ENCODE peak calls at places on chromosome 18, in nine cellular contexts. G, S, O, H, K, U, V, X and L are unnamed samples.

GRCh38 chr18:23967321-23968089 is 47.0 kb upstream of the TTC39C start:
- DNase-seq in G (no peak), X (no peak), U (no peak), O (no peak), H (no peak), V (no peak), K (no peak), S (no peak), L (no peak)

GRCh38 chr18:986071-986470 is 81.4 kb downstream of the ADCYAP1 start:
- DNase-seq in O (no peak), K (no peak), X (no peak), G (no peak), S (no peak), V (no peak), H (no peak), U (no peak), L (no peak)

GRCh38 chr18:46369323-46369722 is 265.1 kb downstream of the HAUS1 start:
- DNase-seq in O (no peak), G (no peak), H (no peak), V (no peak), X (no peak), K (peak), U (no peak), S (no peak), L (no peak)

GRCh38 chr18:36127866-36128845 is 984 bp downstream of the SLC39A6 start:
- DNase-seq in X (no peak), K (peak), G (peak), O (no peak), V (peak), S (peak), U (peak), H (peak), L (no peak)

GRCh38 chr18:45830917-45831316 is 5.4 kb downstream of the SIGLEC15 start:
- DNase-seq in V (no peak), K (no peak), X (no peak), U (no peak), S (no peak), H (no peak), O (no peak), G (no peak), L (no peak)

GRCh38 chr18:66575263-66575662 is 28.6 kb downstream of the CDH19 start:
- DNase-seq in H (no peak), X (no peak), V (no peak), K (peak), G (no peak), O (no peak), U (no peak), S (no peak), L (no peak)

GRCh38 chr18:77106331-77106730 is 26.3 kb downstream of the MBP start:
- DNase-seq in U (no peak), O (no peak), S (no peak), V (no peak), H (no peak), G (no peak), K (no peak), X (no peak), L (no peak)

GRCh38 chr18:8657873-8658521 is 47.4 kb upstream of the MTCL1 start:
- DNase-seq in V (peak), G (peak), O (no peak), K (no peak), X (no peak), S (no peak), U (no peak), H (peak), L (no peak)

GRCh38 chr18:61651880-61652268 is 240.9 kb downstream of the RNF152 start:
- DNase-seq in X (no peak), S (no peak), U (no peak), O (peak), H (no peak), G (no peak), V (no peak), K (no peak), L (peak)

GRCh38 chr18:46481048-46481846 is 175.8 kb downstream of the LOXHD1 start:
- DNase-seq in H (peak), X (peak), U (no peak), S (peak), O (peak), V (peak), K (peak), G (peak), L (no peak)

GRCh38 chr18:11408555-11408954 is 200.8 kb upstream of the SLC35G4 start:
- DNase-seq in G (no peak), O (no peak), X (no peak), V (no peak), S (no peak), U (no peak), K (no peak), H (no peak), L (no peak)

GRCh38 chr18:63090334-63090733 is 229.2 kb downstream of the BCL2 start:
- DNase-seq in G (no peak), X (no peak), K (no peak), O (no peak), U (no peak), S (no peak), V (no peak), H (no peak), L (no peak)

GRCh38 chr18:3596324-3597158 is 146.6 kb downstream of the TGIF1 start:
- DNase-seq in V (peak), U (peak), X (peak), H (peak), G (no peak), O (peak), K (peak), S (peak), L (no peak)

GRCh38 chr18:38663682-38664081 is 1098.1 kb upstream of the CELF4 start:
- DNase-seq in X (no peak), V (no peak), S (no peak), O (no peak), K (no peak), U (no peak), G (no peak), H (no peak), L (no peak)

GRCh38 chr18:44887227-44887631 is 206.5 kb downstream of the SETBP1 start:
- DNase-seq in U (peak), S (peak), V (peak), X (no peak), K (peak), G (peak), H (peak), O (peak), L (no peak)

GRCh38 chr18:21194871-21195771 is 46.9 kb upstream of the GREB1L start:
- DNase-seq in O (no peak), X (no peak), V (peak), U (peak), G (peak), K (peak), H (peak), S (peak), L (no peak)

DNA sequence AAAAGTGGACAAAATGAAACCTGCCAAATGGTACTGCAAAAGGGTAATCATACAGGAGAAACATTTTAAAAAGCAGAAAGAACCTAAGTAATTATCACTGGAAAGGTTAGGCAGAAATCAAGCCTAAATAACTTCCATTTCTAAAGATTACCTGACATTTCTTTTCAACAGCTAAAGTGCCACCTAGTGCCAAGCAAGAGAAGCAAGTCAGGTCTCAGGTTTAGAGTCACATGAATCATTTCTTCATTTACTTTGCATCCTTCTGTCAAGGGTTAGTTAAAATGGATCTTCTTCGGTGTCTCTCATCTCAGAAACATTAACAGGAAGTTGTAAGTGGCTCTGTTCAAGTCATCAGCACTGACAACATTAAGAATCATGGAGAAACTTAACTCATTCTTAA is 90.3 kb downstream of the AKAIN1 start:
- DNase-seq in S (no peak), V (no peak), K (no peak), H (no peak), X (no peak), O (no peak), U (no peak), G (no peak), L (no peak)
- TF ChIP-seq CTCF in S (no peak), V (no peak), K (no peak), H (no peak), X (no peak), O (no peak), U (no peak), G (no peak), L (peak)

DNA sequence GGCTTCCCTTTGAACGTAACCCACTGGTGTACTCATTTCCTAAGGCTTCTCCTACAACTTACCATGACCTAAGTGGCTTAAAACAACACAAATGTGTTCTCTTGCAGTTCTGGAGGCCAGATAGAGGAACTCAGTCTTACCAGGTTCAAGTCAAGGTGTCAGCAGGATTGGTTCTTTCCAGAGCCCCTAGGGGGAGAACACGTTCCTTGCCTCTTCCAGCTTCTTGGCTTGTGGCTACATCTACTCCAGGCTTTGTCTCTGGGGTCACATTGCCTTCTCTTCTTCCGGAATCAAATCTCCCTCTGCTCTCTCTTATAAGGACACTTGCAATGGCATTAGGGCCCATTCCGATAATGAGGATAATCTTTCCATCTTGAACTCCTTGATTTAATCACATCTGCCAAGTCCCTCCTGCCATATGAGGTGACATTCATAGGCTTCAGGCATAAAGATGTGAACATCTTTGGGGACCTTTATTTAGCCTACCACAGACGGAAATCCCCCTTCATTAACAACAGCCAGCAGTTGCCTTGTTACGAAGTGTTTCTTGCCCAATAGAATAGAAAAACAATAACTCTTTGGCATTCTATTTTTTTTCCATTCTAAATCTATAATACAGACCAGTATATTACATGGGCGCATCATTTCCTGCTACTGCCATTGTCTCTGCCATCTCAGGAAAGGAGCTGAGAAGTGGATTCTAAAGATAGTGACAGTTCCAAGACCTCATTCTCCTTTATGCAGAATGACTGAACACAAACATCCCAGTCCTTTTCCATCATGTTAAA is 362.0 kb downstream of the ZNF521 start:
- DNase-seq in O (no peak), V (no peak), K (no peak), S (no peak), U (no peak), H (no peak), G (no peak), X (no peak), L (no peak)
- H3K4me3 ChIP-seq in O (no peak), V (no peak), K (no peak), S (no peak), U (no peak), H (no peak), G (no peak), X (no peak), L (no peak)

DNA sequence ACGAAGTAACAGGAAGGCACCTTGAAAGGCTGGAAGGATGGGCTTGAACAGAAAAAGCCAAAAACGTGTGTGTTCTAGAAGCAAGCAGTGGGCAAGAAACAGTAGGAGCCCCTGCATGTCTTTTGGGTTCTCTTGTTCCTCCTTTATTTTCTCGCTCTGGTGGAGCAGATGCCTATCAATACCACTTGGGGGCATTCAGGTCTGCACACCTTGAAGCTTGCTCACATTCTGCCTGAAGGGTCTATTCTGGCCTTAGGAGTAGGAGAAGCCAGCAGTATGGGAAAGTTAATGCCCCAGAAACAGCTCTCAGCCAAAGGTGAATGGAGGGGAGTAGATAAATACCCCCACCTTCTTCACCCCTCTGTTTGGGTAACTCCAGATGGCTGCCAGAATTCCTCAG is 204.5 kb downstream of the TXNL1 start:
- DNase-seq in S (no peak), U (no peak), V (no peak), O (no peak), H (no peak), X (no peak), G (no peak), K (no peak), L (no peak)
- TF ChIP-seq CTCF in S (no peak), U (no peak), V (no peak), O (no peak), H (no peak), X (no peak), G (no peak), K (no peak), L (no peak)

DNA sequence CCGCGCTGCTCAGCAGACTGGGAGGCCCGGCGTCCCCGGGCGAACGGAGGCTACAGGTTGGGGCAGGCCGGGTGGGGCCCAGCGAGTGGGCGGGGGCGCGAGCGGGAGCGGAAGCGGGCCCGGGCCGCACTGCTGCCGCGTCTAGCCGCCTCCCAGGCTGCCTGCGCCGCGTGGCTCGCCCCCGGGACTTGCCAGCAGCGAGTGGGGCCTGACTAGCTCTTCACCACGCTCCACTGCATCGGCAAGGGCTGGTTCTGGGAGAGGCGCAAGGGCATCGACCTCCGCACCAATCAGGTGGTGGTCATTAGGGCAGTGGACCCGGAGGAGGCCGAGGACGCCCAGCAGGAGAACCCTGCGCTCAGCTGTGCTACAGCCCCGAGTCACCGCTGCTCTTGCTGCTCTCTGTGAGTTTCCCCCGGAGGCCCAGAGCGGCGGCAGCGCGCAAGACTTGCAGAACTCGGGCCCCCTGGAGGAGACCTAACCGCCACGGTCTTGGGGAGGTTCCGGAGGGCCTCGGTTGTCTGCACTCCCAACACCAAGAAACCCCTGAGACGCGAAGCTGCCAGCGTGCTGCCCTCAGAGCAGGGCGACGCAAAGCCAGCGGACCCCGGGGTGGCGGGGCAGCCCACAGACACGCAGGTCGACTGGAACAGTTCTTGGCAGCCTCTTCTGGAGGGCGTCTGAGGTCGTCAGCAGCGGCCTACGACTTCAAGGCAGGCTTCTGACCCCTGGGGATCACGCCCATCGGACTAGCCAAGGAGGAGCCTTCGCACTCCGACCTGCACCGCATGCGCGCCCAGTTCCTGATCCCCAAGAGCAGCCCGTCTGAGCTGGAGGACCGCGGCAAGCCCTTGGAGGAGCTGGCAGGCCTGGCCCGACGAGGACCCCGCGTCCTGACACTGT is 27.2 kb upstream of the PTPN2 start:
- DNase-seq in K (no peak), H (no peak), O (no peak), G (peak), S (peak), U (no peak), X (no peak), V (peak), L (no peak)
- H3K4me3 ChIP-seq in K (no peak), H (no peak), O (no peak), G (peak), S (peak), U (no peak), X (peak), V (peak), L (no peak)

GRCh38 chr18:22324191-22325131 is 93.3 kb downstream of the CTAGE1 start:
- DNase-seq in U (no peak), V (peak), X (peak), H (no peak), S (peak), G (peak), O (no peak), K (peak), L (no peak)
- TF ChIP-seq CTCF in U (peak), V (peak), X (no peak), H (no peak), S (peak), G (peak), O (no peak), K (peak), L (peak)

GRCh38 chr18:57797209-57797651 is 5.9 kb downstream of the ATP8B1 start:
- DNase-seq in H (no peak), G (no peak), K (no peak), O (no peak), S (no peak), V (no peak), U (no peak), X (no peak), L (peak)
- H3K4me3 ChIP-seq in H (no peak), G (no peak), K (no peak), O (no peak), S (no peak), V (no peak), U (no peak), X (no peak), L (peak)

GRCh38 chr18:47877892-47878291 is 52.6 kb downstream of the SMAD2 start:
- DNase-seq in V (no peak), S (no peak), G (no peak), U (no peak), X (no peak), H (peak), O (no peak), K (no peak), L (no peak)
- TF ChIP-seq CTCF in V (no peak), S (no peak), G (no peak), U (no peak), X (no peak), H (no peak), O (no peak), K (no peak), L (no peak)